ENCODE peak calls at places on chromosomes 4 and X, in six cellular contexts. B, Y, N, P, S and L are unnamed samples.
A peak's percentile ranks its signal among the peaks of the same experiment; 100 is the strongest.

GRCh38 chr4:38857354-38858096 is 908 bp upstream of the TLR6 start:
- DNase-seq in P (no peak), N (no peak), Y (peak; percentile 24), S (peak; percentile 84), B (peak; percentile 94), L (no peak)

GRCh38 chrX:69503228-69503834 is 795 bp upstream of the NALF2 start:
- DNase-seq in N (no peak), P (no peak), S (no peak), B (no peak), Y (no peak), L (no peak)

GRCh38 chr4:168387091-168387490 is 68.5 kb upstream of the DDX60 start:
- DNase-seq in B (no peak), P (no peak), Y (no peak), S (no peak), N (no peak), L (no peak)

GRCh38 chr4:108683479-108683878 is 33.1 kb downstream of the OSTC start:
- DNase-seq in S (peak; percentile 49), P (no peak), B (peak; percentile 41), N (no peak), Y (no peak), L (no peak)

GRCh38 chrX:153157450-153157849 is 21.6 kb upstream of the MAGEA1 start:
- DNase-seq in N (no peak), P (no peak), S (no peak), Y (no peak), B (no peak), L (no peak)

GRCh38 chr4:183586824-183587223 is 72.2 kb downstream of the RWDD4 start:
- DNase-seq in N (no peak), B (no peak), S (no peak), Y (no peak), P (no peak), L (no peak)

GRCh38 chr4:4395849-4396627 is 9.1 kb downstream of the NSG1 start:
- DNase-seq in N (no peak), P (peak; percentile 29), B (peak; percentile 53), Y (no peak), S (no peak), L (no peak)

GRCh38 chrX:42818151-42818921 is 40.4 kb upstream of the PPP1R2C start:
- DNase-seq in N (no peak), Y (no peak), S (no peak), B (no peak), P (peak; percentile 52), L (no peak)

GRCh38 chr4:156217236-156217635 is 263.6 kb upstream of the CTSO start:
- DNase-seq in S (no peak), N (no peak), Y (no peak), B (no peak), P (no peak), L (no peak)

GRCh38 chr4:152587127-152587526 is 51.2 kb upstream of the FBXW7 start:
- DNase-seq in B (no peak), Y (no peak), N (no peak), P (no peak), S (no peak), L (no peak)

GRCh38 chr4:152586668-152587067 is 50.8 kb upstream of the FBXW7 start:
- DNase-seq in P (no peak), S (no peak), N (no peak), B (no peak), Y (no peak), L (no peak)

GRCh38 chr4:152588869-152589268 is 53.0 kb upstream of the FBXW7 start:
- DNase-seq in Y (no peak), B (no peak), P (no peak), N (no peak), S (no peak), L (no peak)

GRCh38 chr4:152581536-152582160 is 45.8 kb upstream of the FBXW7 start:
- DNase-seq in N (no peak), S (no peak), P (no peak), Y (no peak), B (no peak), L (no peak)

GRCh38 chr4:152585036-152585439 is 49.1 kb upstream of the FBXW7 start:
- DNase-seq in P (no peak), N (no peak), S (no peak), B (peak; percentile 20), Y (no peak), L (peak; percentile 46)
- H3K4me3 ChIP-seq in P (no peak overlapping the region), N (peak overlapping the region; percentile 25), S (no peak overlapping the region), B (peak overlapping the region; percentile 37), Y (no peak overlapping the region), L (peak overlapping the region; percentile 74)

DNA sequence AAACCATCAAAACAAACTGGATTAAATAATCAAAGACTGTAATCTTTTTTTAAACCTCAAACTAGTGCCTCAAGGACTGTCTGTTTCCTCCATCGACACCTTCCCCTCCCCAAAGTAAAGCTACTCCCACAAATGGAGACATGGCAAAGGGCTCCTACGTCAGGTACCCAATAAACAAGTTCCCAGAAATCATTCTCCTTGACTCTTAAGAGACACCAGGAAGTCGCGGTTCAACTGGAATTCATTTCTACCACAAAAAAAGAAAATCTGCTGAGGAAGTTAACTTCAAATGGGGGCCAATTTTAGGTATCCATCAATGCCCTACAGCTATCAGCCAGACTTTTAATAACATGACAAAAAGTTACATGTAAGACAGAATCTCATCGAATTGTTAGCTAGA is 2.5 kb downstream of the RPS4X start:
- DNase-seq in N (no peak), B (no peak), S (no peak), Y (no peak), P (no peak), L (no peak)
- H3K4me1 ChIP-seq in N (peaks cover 19% of the 10 kb centered on the region), B (peaks cover 24% of the 10 kb centered on the region), S (peaks cover 51% of the 10 kb centered on the region), Y (peaks cover 30% of the 10 kb centered on the region), P (no peaks in the 10 kb centered on the region), L (peaks cover 25% of the 10 kb centered on the region)

GRCh38 chr4:143692241-143692640 is 8.2 kb downstream of the FREM3 start:
- DNase-seq in P (no peak), S (no peak), N (no peak), B (no peak), Y (no peak), L (no peak)
- H3K4me3 ChIP-seq in P (no peak overlapping the region), S (no peak overlapping the region), N (no peak overlapping the region), B (no peak overlapping the region), Y (no peak overlapping the region), L (no peak overlapping the region)

DNA sequence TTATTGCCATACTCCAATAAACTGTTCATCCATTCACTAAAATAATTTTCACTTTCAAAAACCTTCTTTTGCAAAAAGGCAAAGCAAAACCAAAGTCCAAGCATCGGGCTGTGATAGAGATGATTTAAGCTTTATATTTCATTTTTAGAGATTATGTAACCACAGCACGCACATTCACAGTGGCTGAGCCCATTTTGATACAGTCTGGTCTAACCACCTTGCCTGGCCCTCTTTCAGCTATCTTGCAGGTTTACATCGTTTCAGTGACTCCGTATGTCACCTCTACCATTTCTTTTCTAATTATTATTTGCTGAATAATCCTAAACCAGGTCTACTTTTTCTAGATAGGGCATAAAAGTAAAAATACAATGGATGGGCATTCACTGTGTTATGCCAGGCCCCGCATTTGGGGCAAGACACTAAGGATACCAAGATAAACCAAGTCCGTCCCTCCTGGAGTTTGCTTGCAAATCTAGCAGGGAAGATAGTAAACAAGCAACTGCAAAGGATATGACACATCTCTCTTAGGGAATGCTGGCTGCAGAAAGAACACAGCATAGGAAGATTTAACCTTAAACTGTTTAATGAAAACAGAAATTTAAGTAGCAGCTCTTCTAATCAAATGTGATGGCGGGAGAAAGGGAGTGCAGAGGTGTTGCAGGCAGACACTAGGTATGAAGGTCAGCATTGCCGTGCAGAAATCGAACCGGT is 1.7 kb downstream of the CASP3 start:
- DNase-seq in S (peak; percentile 35), B (peak; percentile 62), P (no peak), Y (no peak), N (no peak), L (no peak)
- H3K4me1 ChIP-seq in S (peaks cover 21% of the 10 kb centered on the region), B (peaks cover 5% of the 10 kb centered on the region), P (peaks cover 19% of the 10 kb centered on the region), Y (peaks cover 44% of the 10 kb centered on the region), N (peaks cover 46% of the 10 kb centered on the region), L (peaks cover 54% of the 10 kb centered on the region)

GRCh38 chrX:133892337-133892736 is 93.1 kb downstream of the GPC3 start:
- DNase-seq in P (no peak), Y (no peak), S (no peak), N (no peak), B (no peak), L (no peak)

DNA sequence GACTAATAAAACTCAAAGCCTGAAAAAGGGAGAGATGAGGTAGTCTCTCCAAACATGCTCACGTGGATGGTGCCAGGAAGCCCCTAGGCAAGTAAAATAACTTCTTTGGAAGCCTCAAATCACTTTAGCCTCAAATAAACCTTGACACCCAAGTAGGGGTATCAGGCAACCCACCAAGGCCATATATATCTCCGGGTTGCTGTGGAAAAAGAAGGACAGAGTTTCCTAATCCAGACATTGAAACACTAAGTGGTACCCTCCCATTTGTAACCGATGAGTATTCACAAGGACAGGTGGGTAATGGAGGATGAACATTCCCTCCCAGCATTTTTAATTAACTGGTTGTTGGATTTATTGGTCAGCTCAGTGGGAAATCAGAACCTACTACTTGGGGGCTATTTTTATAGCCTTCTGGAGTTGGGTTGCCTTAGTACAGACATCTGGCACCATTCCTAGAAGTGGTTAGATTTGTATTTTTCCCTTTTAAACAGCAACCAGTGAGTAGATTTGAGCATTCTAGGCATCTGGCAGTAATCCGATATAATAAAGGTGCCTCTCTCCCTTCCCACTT is 87.7 kb downstream of the GPC3 start:
- DNase-seq in Y (no peak), S (no peak), P (no peak), N (no peak), B (no peak), L (no peak)
- H3K4me3 ChIP-seq in Y (no peak overlapping the region), S (no peak overlapping the region), P (no peak overlapping the region), N (no peak overlapping the region), B (no peak overlapping the region), L (no peak overlapping the region)

GRCh38 chr4:1211371-1211770 is 37.6 kb downstream of the CTBP1 start:
- DNase-seq in S (no peak), B (no peak), Y (no peak), N (no peak), P (peak; percentile 56), L (no peak)
- H3K4me1 ChIP-seq in S (no peaks in the 10 kb centered on the region), B (peaks cover 34% of the 10 kb centered on the region), Y (peaks cover 7% of the 10 kb centered on the region), N (peaks cover 58% of the 10 kb centered on the region), P (no peaks in the 10 kb centered on the region), L (peaks cover 13% of the 10 kb centered on the region)

GRCh38 chrX:43971966-43972961 is 926 bp downstream of the NDP start:
- DNase-seq in B (peak; percentile 39), Y (no peak), N (no peak), P (no peak), S (peak; percentile 59), L (no peak)
- H3K4me3 ChIP-seq in B (no peak overlapping the region), Y (no peak overlapping the region), N (peak overlapping the region; percentile 35), P (peak overlapping the region; percentile 47), S (peak overlapping the region; percentile 68), L (peak overlapping the region; percentile 51)